ENCODE peak calls at places on chromosomes 4 and X, in six cellular contexts. One of them, this sample, is unnamed. For H3K36me3 and H3K4me1, the result is how much of the 10 kb centered on the place peaks cover.

GRCh38 chr4:85126991-85127591 is 160.6 kb upstream of the WDFY3 start:
- DNase-seq in Panc1: no peak
- DNase-seq in A673: no peak
- DNase-seq in PC-3: no peak
- DNase-seq in naive thymus-derived CD4-positive, alpha-beta T cell: no peak
- DNase-seq in right atrium auricular region: no peak
- DNase-seq in this sample: no peak

GRCh38 chr4:147244786-147245185 is 236.1 kb upstream of the EDNRA start:
- DNase-seq in naive thymus-derived CD4-positive, alpha-beta T cell: no peak
- DNase-seq in right atrium auricular region: no peak
- DNase-seq in A673: no peak
- DNase-seq in PC-3: no peak
- DNase-seq in Panc1: no peak
- DNase-seq in this sample: no peak

GRCh38 chr4:15702941-15703403 is at the start of gene BST1:
- DNase-seq in PC-3: no peak
- DNase-seq in Panc1: no peak
- DNase-seq in A673: peak
- DNase-seq in naive thymus-derived CD4-positive, alpha-beta T cell: peak
- DNase-seq in right atrium auricular region: peak
- DNase-seq in this sample: peak

GRCh38 chrX:76279007-76279406 is 106.1 kb downstream of the PBDC1 start:
- DNase-seq in right atrium auricular region: no peak
- DNase-seq in PC-3: peak
- DNase-seq in naive thymus-derived CD4-positive, alpha-beta T cell: peak
- DNase-seq in Panc1: peak
- DNase-seq in A673: peak
- DNase-seq in this sample: peak

GRCh38 chrX:24204331-24204730 is 54.8 kb downstream of the ZFX start:
- DNase-seq in Panc1: no peak
- DNase-seq in right atrium auricular region: no peak
- DNase-seq in naive thymus-derived CD4-positive, alpha-beta T cell: no peak
- DNase-seq in A673: no peak
- DNase-seq in PC-3: peak
- DNase-seq in this sample: no peak

GRCh38 chr4:51880016-51880915 is 37.3 kb downstream of the DCUN1D4 start:
- DNase-seq in Panc1: no peak
- DNase-seq in A673: no peak
- DNase-seq in PC-3: no peak
- DNase-seq in naive thymus-derived CD4-positive, alpha-beta T cell: no peak
- DNase-seq in right atrium auricular region: no peak
- DNase-seq in this sample: peak

GRCh38 chrX:23374291-23374690 is 39.6 kb downstream of the PTCHD1 start:
- DNase-seq in Panc1: no peak
- DNase-seq in naive thymus-derived CD4-positive, alpha-beta T cell: no peak
- DNase-seq in right atrium auricular region: no peak
- DNase-seq in PC-3: peak
- DNase-seq in A673: no peak
- DNase-seq in this sample: no peak

GRCh38 chr4:81606796-81607550 is 135.3 kb upstream of the RASGEF1B start:
- DNase-seq in A673: no peak
- DNase-seq in PC-3: peak
- DNase-seq in right atrium auricular region: peak
- DNase-seq in Panc1: no peak
- DNase-seq in naive thymus-derived CD4-positive, alpha-beta T cell: no peak
- DNase-seq in this sample: peak

GRCh38 chr4:146428298-146428697 is 93.4 kb downstream of the SLC10A7 start:
- DNase-seq in PC-3: no peak
- DNase-seq in A673: no peak
- DNase-seq in Panc1: no peak
- DNase-seq in naive thymus-derived CD4-positive, alpha-beta T cell: no peak
- DNase-seq in right atrium auricular region: no peak
- DNase-seq in this sample: no peak

GRCh38 chrX:100658936-100659335 is 14.9 kb downstream of the SRPX2 start:
- DNase-seq in A673: no peak
- DNase-seq in right atrium auricular region: no peak
- DNase-seq in naive thymus-derived CD4-positive, alpha-beta T cell: no peak
- DNase-seq in PC-3: no peak
- DNase-seq in Panc1: no peak
- DNase-seq in this sample: no peak

GRCh38 chr4:188658958-188659522 is 519.8 kb downstream of the TRIML1 start:
- DNase-seq in naive thymus-derived CD4-positive, alpha-beta T cell: no peak
- DNase-seq in Panc1: no peak
- DNase-seq in A673: no peak
- DNase-seq in PC-3: no peak
- DNase-seq in right atrium auricular region: no peak
- DNase-seq in this sample: no peak

GRCh38 chrX:136491832-136492231 is 4.1 kb downstream of the BRS3 start:
- DNase-seq in Panc1: no peak
- DNase-seq in A673: no peak
- DNase-seq in naive thymus-derived CD4-positive, alpha-beta T cell: no peak
- DNase-seq in PC-3: no peak
- DNase-seq in right atrium auricular region: no peak
- DNase-seq in this sample: no peak

GRCh38 chr4:7769936-7770674 is 169.6 kb downstream of the AFAP1 start:
- DNase-seq in Panc1: no peak
- DNase-seq in right atrium auricular region: no peak
- DNase-seq in PC-3: peak
- DNase-seq in A673: peak
- DNase-seq in naive thymus-derived CD4-positive, alpha-beta T cell: no peak
- DNase-seq in this sample: peak

GRCh38 chr4:122691988-122692387 is 40.5 kb upstream of the BBS12 start:
- DNase-seq in Panc1: no peak
- DNase-seq in right atrium auricular region: no peak
- DNase-seq in A673: no peak
- DNase-seq in PC-3: no peak
- DNase-seq in naive thymus-derived CD4-positive, alpha-beta T cell: no peak
- DNase-seq in this sample: no peak

GRCh38 chr4:6672131-6672530 is 21.5 kb upstream of the S100P start:
- DNase-seq in Panc1: no peak
- DNase-seq in naive thymus-derived CD4-positive, alpha-beta T cell: no peak
- DNase-seq in A673: no peak
- DNase-seq in PC-3: no peak
- DNase-seq in right atrium auricular region: no peak
- DNase-seq in this sample: no peak

GRCh38 chr4:125283702-125284279 is 31.0 kb upstream of the FAT4 start:
- DNase-seq in right atrium auricular region: no peak
- DNase-seq in Panc1: peak
- DNase-seq in A673: peak
- DNase-seq in naive thymus-derived CD4-positive, alpha-beta T cell: no peak
- DNase-seq in PC-3: peak
- DNase-seq in this sample: peak

GRCh38 chrX:103063918-103064434 is at the start of gene BEX1:
- DNase-seq in PC-3: no peak
- DNase-seq in A673: peak
- DNase-seq in right atrium auricular region: no peak
- DNase-seq in Panc1: no peak
- DNase-seq in naive thymus-derived CD4-positive, alpha-beta T cell: peak
- DNase-seq in this sample: peak

GRCh38 chrX:153339662-153340061 is 5.7 kb downstream of the ZNF275 start:
- DNase-seq in naive thymus-derived CD4-positive, alpha-beta T cell: no peak
- DNase-seq in PC-3: no peak
- DNase-seq in A673: no peak
- DNase-seq in Panc1: no peak
- DNase-seq in right atrium auricular region: no peak
- DNase-seq in this sample: no peak

GRCh38 chrX:153340111-153340510 is 6.2 kb downstream of the ZNF275 start:
- DNase-seq in naive thymus-derived CD4-positive, alpha-beta T cell: no peak
- DNase-seq in right atrium auricular region: peak
- DNase-seq in Panc1: no peak
- DNase-seq in PC-3: no peak
- DNase-seq in A673: no peak
- DNase-seq in this sample: no peak

GRCh38 chrX:153338836-153339235 is 4.9 kb downstream of the ZNF275 start:
- DNase-seq in naive thymus-derived CD4-positive, alpha-beta T cell: no peak
- DNase-seq in Panc1: no peak
- DNase-seq in A673: no peak
- DNase-seq in PC-3: no peak
- DNase-seq in right atrium auricular region: no peak
- DNase-seq in this sample: no peak

GRCh38 chrX:153343674-153344073 is 9.7 kb downstream of the ZNF275 start:
- DNase-seq in right atrium auricular region: no peak
- DNase-seq in A673: no peak
- DNase-seq in naive thymus-derived CD4-positive, alpha-beta T cell: no peak
- DNase-seq in PC-3: no peak
- DNase-seq in Panc1: no peak
- DNase-seq in this sample: no peak

GRCh38 chrX:153342762-153343558 is 9.0 kb downstream of the ZNF275 start:
- DNase-seq in right atrium auricular region: no peak
- DNase-seq in naive thymus-derived CD4-positive, alpha-beta T cell: peak
- DNase-seq in Panc1: no peak
- DNase-seq in PC-3: no peak
- DNase-seq in A673: no peak
- DNase-seq in this sample: no peak
- H3K36me3 ChIP-seq in right atrium auricular region: under half
- H3K36me3 ChIP-seq in naive thymus-derived CD4-positive, alpha-beta T cell: half or more
- H3K36me3 ChIP-seq in Panc1: under half
- H3K36me3 ChIP-seq in PC-3: under half
- H3K36me3 ChIP-seq in A673: under half
- H3K36me3 ChIP-seq in this sample: under half

DNA sequence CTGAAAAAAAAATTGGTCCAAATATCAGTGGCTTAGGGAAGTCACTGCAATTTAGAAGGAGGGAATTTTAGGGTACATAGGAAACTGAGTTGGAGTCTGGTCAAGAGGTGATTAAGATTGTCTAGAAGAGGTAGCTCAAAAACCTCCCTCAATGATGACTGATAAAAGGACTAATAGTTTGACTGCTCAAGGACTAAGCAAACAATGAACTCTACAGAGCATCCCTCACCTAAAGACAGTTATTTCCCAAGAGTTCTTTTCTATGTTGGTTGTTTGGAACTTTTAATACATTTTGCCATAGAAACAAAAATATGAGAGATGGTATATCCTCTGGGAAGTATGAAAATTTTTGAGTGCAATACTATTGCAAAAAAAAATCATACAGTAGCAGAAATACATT is 35.7 kb downstream of the MAOB start:
- DNase-seq in PC-3: no peak
- DNase-seq in Panc1: no peak
- DNase-seq in naive thymus-derived CD4-positive, alpha-beta T cell: no peak
- DNase-seq in right atrium auricular region: no peak
- DNase-seq in A673: no peak
- DNase-seq in this sample: no peak
- H3K4me1 ChIP-seq in PC-3: under half
- H3K4me1 ChIP-seq in Panc1: under half
- H3K4me1 ChIP-seq in naive thymus-derived CD4-positive, alpha-beta T cell: under half
- H3K4me1 ChIP-seq in right atrium auricular region: under half
- H3K4me1 ChIP-seq in A673: under half
- H3K4me1 ChIP-seq in this sample: under half

GRCh38 chr4:18014269-18014668 is 7.3 kb downstream of the LCORL start:
- DNase-seq in naive thymus-derived CD4-positive, alpha-beta T cell: no peak
- DNase-seq in Panc1: no peak
- DNase-seq in A673: no peak
- DNase-seq in PC-3: no peak
- DNase-seq in right atrium auricular region: no peak
- DNase-seq in this sample: no peak

GRCh38 chr4:18012807-18013462 is 8.6 kb downstream of the LCORL start:
- DNase-seq in naive thymus-derived CD4-positive, alpha-beta T cell: no peak
- DNase-seq in right atrium auricular region: no peak
- DNase-seq in Panc1: no peak
- DNase-seq in PC-3: no peak
- DNase-seq in A673: no peak
- DNase-seq in this sample: no peak

GRCh38 chr4:18007625-18008024 is 13.9 kb downstream of the LCORL start:
- DNase-seq in right atrium auricular region: no peak
- DNase-seq in naive thymus-derived CD4-positive, alpha-beta T cell: no peak
- DNase-seq in Panc1: no peak
- DNase-seq in PC-3: no peak
- DNase-seq in A673: no peak
- DNase-seq in this sample: no peak

DNA sequence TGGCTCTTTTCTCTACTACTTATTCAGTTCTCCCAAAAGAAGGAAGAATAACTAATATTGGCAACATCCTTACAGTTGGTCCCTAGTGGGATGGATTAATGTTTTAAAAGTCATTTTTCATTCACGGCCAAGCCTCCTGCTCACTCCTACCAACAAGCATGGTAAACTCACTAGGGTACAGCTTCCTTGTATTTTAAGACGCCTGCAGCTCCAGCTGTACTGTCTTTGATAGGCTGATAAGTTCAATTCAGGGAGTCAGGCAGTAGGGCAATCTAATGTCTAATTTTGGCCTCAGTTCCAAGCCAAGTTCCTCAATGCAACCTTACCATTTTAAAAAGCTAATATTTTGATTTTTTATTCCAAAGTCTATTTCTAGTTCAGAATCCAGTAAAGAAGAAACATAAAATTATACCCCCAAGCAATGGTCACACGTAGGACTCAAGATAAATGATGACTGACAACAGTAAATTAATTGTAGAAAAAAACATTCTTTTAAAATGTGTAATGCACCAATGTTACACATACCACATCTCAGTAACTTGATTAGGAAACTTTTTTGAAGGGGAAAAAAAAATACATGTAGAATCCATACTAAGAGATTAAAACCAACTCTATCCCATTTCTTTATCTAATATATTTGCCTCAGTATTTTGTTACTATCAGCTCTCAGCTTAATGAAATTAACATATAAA is 9.3 kb downstream of the LCORL start:
- DNase-seq in PC-3: no peak
- DNase-seq in right atrium auricular region: no peak
- DNase-seq in A673: no peak
- DNase-seq in naive thymus-derived CD4-positive, alpha-beta T cell: no peak
- DNase-seq in Panc1: no peak
- DNase-seq in this sample: no peak
- H3K36me3 ChIP-seq in PC-3: under half
- H3K36me3 ChIP-seq in right atrium auricular region: under half
- H3K36me3 ChIP-seq in A673: under half
- H3K36me3 ChIP-seq in naive thymus-derived CD4-positive, alpha-beta T cell: under half
- H3K36me3 ChIP-seq in Panc1: under half
- H3K36me3 ChIP-seq in this sample: under half

GRCh38 chr4:14178421-14178820 is 550.9 kb upstream of the BOD1L1 start:
- DNase-seq in Panc1: no peak
- DNase-seq in naive thymus-derived CD4-positive, alpha-beta T cell: peak
- DNase-seq in right atrium auricular region: no peak
- DNase-seq in A673: peak
- DNase-seq in PC-3: peak
- DNase-seq in this sample: peak
- H3K4me1 ChIP-seq in Panc1: under half
- H3K4me1 ChIP-seq in naive thymus-derived CD4-positive, alpha-beta T cell: under half
- H3K4me1 ChIP-seq in right atrium auricular region: under half
- H3K4me1 ChIP-seq in A673: under half
- H3K4me1 ChIP-seq in PC-3: under half
- H3K4me1 ChIP-seq in this sample: under half